ENCODE peak calls at places on chromosomes 16 and 17, in ten cellular contexts. One of them, this sample, is unnamed.
A peak's percentile ranks its signal among the peaks of the same experiment; 100 is the strongest.

GRCh38 chr17:5819921-5820685 is 235.8 kb upstream of the NLRP1 start:
- DNase-seq in fibroblast of lung: no peak
- DNase-seq in left ventricle myocardium inferior: no peak
- DNase-seq in astrocyte: no peak
- DNase-seq in CD8-positive, alpha-beta T cell: no peak
- DNase-seq in heart left ventricle: no peak
- DNase-seq in colonic mucosa: no peak
- DNase-seq in lung: peak; percentile 19
- DNase-seq in adrenal gland: no peak
- DNase-seq in IMR-90: no peak
- DNase-seq in this sample: no peak

GRCh38 chr16:14510939-14511797 is 118.9 kb downstream of the PARN start:
- DNase-seq in astrocyte: peak; percentile 97
- DNase-seq in adrenal gland: no peak
- DNase-seq in IMR-90: peak; percentile 74
- DNase-seq in left ventricle myocardium inferior: no peak
- DNase-seq in CD8-positive, alpha-beta T cell: no peak
- DNase-seq in heart left ventricle: no peak
- DNase-seq in fibroblast of lung: peak; percentile 42
- DNase-seq in lung: no peak
- DNase-seq in colonic mucosa: no peak
- DNase-seq in this sample: no peak

GRCh38 chr16:85136213-85136704 is 24.0 kb upstream of the CIBAR2 start:
- DNase-seq in CD8-positive, alpha-beta T cell: no peak
- DNase-seq in colonic mucosa: no peak
- DNase-seq in astrocyte: no peak
- DNase-seq in adrenal gland: no peak
- DNase-seq in heart left ventricle: peak; percentile 70
- DNase-seq in lung: no peak
- DNase-seq in left ventricle myocardium inferior: no peak
- DNase-seq in IMR-90: no peak
- DNase-seq in fibroblast of lung: peak; percentile 45
- DNase-seq in this sample: no peak

GRCh38 chr17:58484600-58484999 is 3.6 kb downstream of the HSF5 start:
- DNase-seq in astrocyte: no peak
- DNase-seq in colonic mucosa: no peak
- DNase-seq in IMR-90: no peak
- DNase-seq in fibroblast of lung: no peak
- DNase-seq in lung: no peak
- DNase-seq in CD8-positive, alpha-beta T cell: no peak
- DNase-seq in adrenal gland: no peak
- DNase-seq in left ventricle myocardium inferior: no peak
- DNase-seq in heart left ventricle: no peak
- DNase-seq in this sample: no peak

GRCh38 chr17:4177732-4178131 is 34.7 kb downstream of the CYB5D2 start:
- DNase-seq in CD8-positive, alpha-beta T cell: no peak
- DNase-seq in fibroblast of lung: no peak
- DNase-seq in heart left ventricle: no peak
- DNase-seq in adrenal gland: no peak
- DNase-seq in lung: no peak
- DNase-seq in left ventricle myocardium inferior: no peak
- DNase-seq in IMR-90: no peak
- DNase-seq in colonic mucosa: no peak
- DNase-seq in astrocyte: no peak
- DNase-seq in this sample: no peak

GRCh38 chr16:13936596-13937081 is 16.7 kb downstream of the ERCC4 start:
- DNase-seq in IMR-90: peak; percentile 69
- DNase-seq in colonic mucosa: no peak
- DNase-seq in left ventricle myocardium inferior: no peak
- DNase-seq in CD8-positive, alpha-beta T cell: no peak
- DNase-seq in heart left ventricle: peak; percentile 44
- DNase-seq in adrenal gland: peak; percentile 84
- DNase-seq in lung: no peak
- DNase-seq in fibroblast of lung: peak; percentile 83
- DNase-seq in astrocyte: peak; percentile 29
- DNase-seq in this sample: peak; percentile 84

GRCh38 chr16:66127459-66128362 is 238.8 kb upstream of the CDH5 start:
- DNase-seq in adrenal gland: peak; percentile 36
- DNase-seq in astrocyte: no peak
- DNase-seq in colonic mucosa: no peak
- DNase-seq in left ventricle myocardium inferior: no peak
- DNase-seq in heart left ventricle: peak; percentile 45
- DNase-seq in CD8-positive, alpha-beta T cell: no peak
- DNase-seq in lung: no peak
- DNase-seq in IMR-90: no peak
- DNase-seq in fibroblast of lung: no peak
- DNase-seq in this sample: no peak

GRCh38 chr17:1762233-1762905 is 509 bp downstream of the SERPINF1 start:
- DNase-seq in lung: no peak
- DNase-seq in astrocyte: peak; percentile 52
- DNase-seq in CD8-positive, alpha-beta T cell: no peak
- DNase-seq in fibroblast of lung: peak; percentile 79
- DNase-seq in colonic mucosa: no peak
- DNase-seq in left ventricle myocardium inferior: peak; percentile 61
- DNase-seq in IMR-90: peak; percentile 39
- DNase-seq in heart left ventricle: peak; percentile 82
- DNase-seq in adrenal gland: no peak
- DNase-seq in this sample: no peak

DNA sequence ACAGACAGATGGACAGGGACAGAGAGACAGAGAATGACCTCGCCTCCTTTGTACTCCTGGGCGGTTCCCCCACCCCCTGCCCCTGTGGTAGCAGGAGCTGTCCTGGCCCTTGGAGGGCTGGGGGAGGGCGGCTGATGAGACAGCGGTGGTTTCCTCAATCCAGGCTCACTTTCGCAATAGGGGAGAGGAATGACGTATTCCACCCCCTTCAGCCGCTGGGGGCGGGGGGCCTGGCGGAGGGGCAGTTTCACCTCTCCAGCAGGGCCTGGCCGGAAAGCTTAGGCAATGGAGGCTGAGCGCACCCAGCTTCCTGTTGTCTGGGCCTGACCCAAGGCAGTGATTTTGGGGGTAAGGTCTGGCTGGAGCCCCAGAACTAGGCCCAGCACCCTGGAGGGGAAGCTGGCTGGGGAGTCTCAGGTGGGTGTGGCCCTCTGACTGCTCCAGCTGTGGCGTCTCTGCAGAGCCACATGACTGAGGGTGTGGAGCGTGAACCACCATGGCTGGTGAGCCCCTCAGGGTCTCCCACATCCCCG is 7.4 kb downstream of the FMNL1 start:
- DNase-seq in astrocyte: peak; percentile 77
- DNase-seq in adrenal gland: peak; percentile 70
- DNase-seq in fibroblast of lung: peak; percentile 96
- DNase-seq in CD8-positive, alpha-beta T cell: peak; percentile 93
- DNase-seq in colonic mucosa: peak; percentile 76
- DNase-seq in left ventricle myocardium inferior: peak; percentile 89
- DNase-seq in IMR-90: peak; percentile 96
- DNase-seq in lung: peak; percentile 92
- DNase-seq in heart left ventricle: peak; percentile 91
- DNase-seq in this sample: peak; percentile 50
- H3K4me3 ChIP-seq in astrocyte: no peak overlapping the region
- H3K4me3 ChIP-seq in adrenal gland: no peak overlapping the region
- H3K4me3 ChIP-seq in fibroblast of lung: no peak overlapping the region
- H3K4me3 ChIP-seq in CD8-positive, alpha-beta T cell: peak overlapping the region; percentile 84
- H3K4me3 ChIP-seq in colonic mucosa: no peak overlapping the region
- H3K4me3 ChIP-seq in left ventricle myocardium inferior: peak overlapping the region; percentile 53
- H3K4me3 ChIP-seq in IMR-90: no peak overlapping the region
- H3K4me3 ChIP-seq in lung: no peak overlapping the region
- H3K4me3 ChIP-seq in heart left ventricle: peak overlapping the region; percentile 3
- H3K4me3 ChIP-seq in this sample: no peak overlapping the region

DNA sequence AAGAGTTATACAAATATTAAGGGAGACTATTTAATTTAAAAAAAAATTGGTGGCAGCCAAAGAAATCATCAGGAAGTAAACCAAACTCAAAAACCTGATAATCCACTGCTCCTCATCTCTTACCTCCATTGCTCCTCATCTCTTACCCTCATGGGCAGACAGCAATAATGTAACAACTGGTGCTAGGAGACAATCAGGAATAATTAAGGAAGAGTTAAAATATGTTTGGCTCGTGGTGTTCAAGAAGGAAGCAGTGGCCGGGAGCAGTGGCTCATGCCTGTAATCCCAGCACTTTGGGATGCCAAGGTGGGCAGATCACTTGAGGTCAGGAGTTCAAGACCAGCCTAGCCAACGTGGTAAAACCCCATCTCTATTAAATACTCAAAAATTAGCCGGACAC is 18.1 kb downstream of the ERN1 start:
- DNase-seq in adrenal gland: no peak
- DNase-seq in fibroblast of lung: no peak
- DNase-seq in heart left ventricle: no peak
- DNase-seq in astrocyte: no peak
- DNase-seq in colonic mucosa: no peak
- DNase-seq in IMR-90: no peak
- DNase-seq in CD8-positive, alpha-beta T cell: no peak
- DNase-seq in lung: no peak
- DNase-seq in left ventricle myocardium inferior: no peak
- DNase-seq in this sample: no peak
- H3K4me1 ChIP-seq in adrenal gland: peaks cover 85% of the 10 kb centered on the region
- H3K4me1 ChIP-seq in fibroblast of lung: peaks cover 8% of the 10 kb centered on the region
- H3K4me1 ChIP-seq in heart left ventricle: no peaks in the 10 kb centered on the region
- H3K4me1 ChIP-seq in astrocyte: no peaks in the 10 kb centered on the region
- H3K4me1 ChIP-seq in colonic mucosa: peaks cover 4% of the 10 kb centered on the region
- H3K4me1 ChIP-seq in IMR-90: peaks cover 14% of the 10 kb centered on the region
- H3K4me1 ChIP-seq in CD8-positive, alpha-beta T cell: peaks cover 18% of the 10 kb centered on the region
- H3K4me1 ChIP-seq in lung: no peaks in the 10 kb centered on the region
- H3K4me1 ChIP-seq in left ventricle myocardium inferior: peaks cover 11% of the 10 kb centered on the region
- H3K4me1 ChIP-seq in this sample: peaks cover 98% of the 10 kb centered on the region

DNA sequence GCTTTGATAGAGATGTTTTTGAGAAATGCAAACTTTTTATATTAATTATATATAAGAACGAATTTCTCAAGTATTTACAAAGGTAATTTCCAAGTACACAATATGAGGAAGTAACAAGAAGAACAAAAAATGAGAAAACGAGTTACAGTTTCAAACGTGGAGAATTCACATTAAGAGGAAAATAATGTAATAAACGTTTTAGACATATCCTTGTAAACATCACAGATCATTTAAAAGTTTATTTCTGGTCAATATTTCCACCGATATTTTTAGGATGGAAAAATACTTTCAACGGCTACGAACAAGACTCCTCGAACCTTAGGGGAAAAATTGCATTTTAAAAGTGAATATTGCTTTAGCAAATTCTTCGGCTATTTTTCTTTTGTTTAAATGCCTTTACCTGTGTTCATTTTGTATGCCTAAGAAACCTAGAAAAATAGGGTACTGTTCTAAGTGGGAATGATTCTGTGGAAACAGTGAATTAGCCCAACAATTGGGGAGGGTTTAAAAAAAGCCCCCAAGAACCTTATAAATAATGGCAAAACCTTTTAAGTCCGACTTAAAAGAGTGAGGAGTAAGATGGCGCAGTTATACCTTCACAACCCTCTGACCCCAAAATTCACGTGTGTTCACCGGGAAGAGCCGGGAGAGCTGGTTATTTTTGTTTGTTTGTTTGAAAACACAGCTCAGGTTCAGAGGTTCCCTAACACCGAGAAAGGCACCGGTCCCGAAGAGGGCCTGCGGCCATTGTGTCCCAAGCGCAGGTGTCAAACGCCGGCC is 3.3 kb downstream of the HNF1B start:
- DNase-seq in CD8-positive, alpha-beta T cell: no peak
- DNase-seq in IMR-90: no peak
- DNase-seq in adrenal gland: no peak
- DNase-seq in left ventricle myocardium inferior: no peak
- DNase-seq in astrocyte: no peak
- DNase-seq in colonic mucosa: peak; percentile 49
- DNase-seq in lung: no peak
- DNase-seq in fibroblast of lung: peak; percentile 30
- DNase-seq in heart left ventricle: no peak
- DNase-seq in this sample: no peak
- H3K27me3 ChIP-seq in CD8-positive, alpha-beta T cell: peaks cover 44% of the 10 kb centered on the region
- H3K27me3 ChIP-seq in IMR-90: peaks cover 77% of the 10 kb centered on the region
- H3K27me3 ChIP-seq in adrenal gland: peaks cover 96% of the 10 kb centered on the region
- H3K27me3 ChIP-seq in left ventricle myocardium inferior: peaks cover 100% of the 10 kb centered on the region
- H3K27me3 ChIP-seq in astrocyte: peaks cover 73% of the 10 kb centered on the region
- H3K27me3 ChIP-seq in colonic mucosa: peaks cover 29% of the 10 kb centered on the region
- H3K27me3 ChIP-seq in lung: no peaks in the 10 kb centered on the region
- H3K27me3 ChIP-seq in fibroblast of lung: peaks cover 78% of the 10 kb centered on the region
- H3K27me3 ChIP-seq in heart left ventricle: peaks cover 90% of the 10 kb centered on the region
- H3K27me3 ChIP-seq in this sample: no peaks in the 10 kb centered on the region

GRCh38 chr16:84087461-84088151 is 29.1 kb downstream of the MBTPS1 start:
- DNase-seq in IMR-90: no peak
- DNase-seq in astrocyte: peak; percentile 6
- DNase-seq in adrenal gland: no peak
- DNase-seq in heart left ventricle: no peak
- DNase-seq in CD8-positive, alpha-beta T cell: no peak
- DNase-seq in lung: no peak
- DNase-seq in fibroblast of lung: no peak
- DNase-seq in left ventricle myocardium inferior: no peak
- DNase-seq in colonic mucosa: no peak
- DNase-seq in this sample: no peak

GRCh38 chr16:84090212-84090611 is 26.5 kb downstream of the MBTPS1 start:
- DNase-seq in fibroblast of lung: no peak
- DNase-seq in CD8-positive, alpha-beta T cell: no peak
- DNase-seq in astrocyte: no peak
- DNase-seq in colonic mucosa: no peak
- DNase-seq in heart left ventricle: no peak
- DNase-seq in IMR-90: no peak
- DNase-seq in left ventricle myocardium inferior: no peak
- DNase-seq in lung: no peak
- DNase-seq in adrenal gland: no peak
- DNase-seq in this sample: no peak

GRCh38 chr16:84086357-84086756 is 30.4 kb downstream of the MBTPS1 start:
- DNase-seq in adrenal gland: no peak
- DNase-seq in IMR-90: no peak
- DNase-seq in colonic mucosa: no peak
- DNase-seq in fibroblast of lung: no peak
- DNase-seq in astrocyte: no peak
- DNase-seq in left ventricle myocardium inferior: peak; percentile 77
- DNase-seq in lung: no peak
- DNase-seq in CD8-positive, alpha-beta T cell: no peak
- DNase-seq in heart left ventricle: peak; percentile 88
- DNase-seq in this sample: no peak

GRCh38 chr16:84086996-84087395 is 29.7 kb downstream of the MBTPS1 start:
- DNase-seq in fibroblast of lung: no peak
- DNase-seq in lung: no peak
- DNase-seq in IMR-90: no peak
- DNase-seq in left ventricle myocardium inferior: no peak
- DNase-seq in colonic mucosa: no peak
- DNase-seq in CD8-positive, alpha-beta T cell: no peak
- DNase-seq in astrocyte: no peak
- DNase-seq in heart left ventricle: no peak
- DNase-seq in adrenal gland: no peak
- DNase-seq in this sample: no peak

DNA sequence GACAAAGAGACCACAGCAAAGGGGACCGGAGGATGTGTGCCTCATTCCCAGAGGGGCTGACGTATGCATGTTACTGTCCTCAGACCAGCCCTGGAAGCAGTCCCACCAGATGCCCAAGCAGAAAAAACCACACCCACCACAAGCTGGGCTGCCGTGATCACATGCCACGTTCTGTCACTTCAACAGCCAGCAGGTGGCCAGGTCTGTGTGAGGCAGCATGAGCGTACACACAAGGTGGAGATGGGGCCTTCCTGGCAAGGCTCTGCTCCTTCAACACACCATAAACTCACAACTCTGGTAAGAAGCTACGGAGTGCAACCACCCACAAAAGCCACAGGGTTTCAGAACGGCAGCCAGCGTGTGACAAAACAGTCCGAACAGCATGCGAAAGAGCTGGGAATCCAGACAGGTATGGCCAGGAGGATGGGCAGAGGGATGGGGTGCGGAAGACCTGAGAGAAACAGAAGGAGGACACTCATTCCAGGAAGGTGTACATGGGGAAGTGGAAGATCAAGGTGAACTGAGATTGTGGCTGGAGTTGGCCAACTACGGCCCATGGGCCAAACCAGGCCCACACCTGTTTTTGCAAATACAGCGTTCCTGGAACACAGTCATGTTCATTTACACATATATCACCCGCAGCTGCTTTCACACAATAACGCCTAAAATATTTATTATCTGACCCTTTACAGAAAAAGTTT is 27.9 kb downstream of the MBTPS1 start:
- DNase-seq in adrenal gland: no peak
- DNase-seq in IMR-90: no peak
- DNase-seq in lung: no peak
- DNase-seq in colonic mucosa: peak; percentile 41
- DNase-seq in left ventricle myocardium inferior: peak; percentile 69
- DNase-seq in CD8-positive, alpha-beta T cell: peak; percentile 69
- DNase-seq in astrocyte: no peak
- DNase-seq in heart left ventricle: peak; percentile 87
- DNase-seq in fibroblast of lung: no peak
- DNase-seq in this sample: no peak
- H3K4me3 ChIP-seq in adrenal gland: no peak overlapping the region
- H3K4me3 ChIP-seq in IMR-90: no peak overlapping the region
- H3K4me3 ChIP-seq in lung: no peak overlapping the region
- H3K4me3 ChIP-seq in colonic mucosa: no peak overlapping the region
- H3K4me3 ChIP-seq in left ventricle myocardium inferior: no peak overlapping the region
- H3K4me3 ChIP-seq in CD8-positive, alpha-beta T cell: no peak overlapping the region
- H3K4me3 ChIP-seq in astrocyte: no peak overlapping the region
- H3K4me3 ChIP-seq in heart left ventricle: no peak overlapping the region
- H3K4me3 ChIP-seq in fibroblast of lung: no peak overlapping the region
- H3K4me3 ChIP-seq in this sample: no peak overlapping the region

This sample was measured in body of pancreas.